ENCODE peak calls at places on chromosomes 2 and 18, in four cellular contexts. N is PC-9, L is CMK, M is frontal cortex. F is an unnamed sample.

GRCh38 chr2:217510790-217511291 is 492.0 kb downstream of the TNS1 start:
- DNase-seq in M (peak), L (peak), N (peak), F (peak)

GRCh38 chr2:119196301-119197124 is 27.1 kb upstream of the STEAP3 start:
- DNase-seq in L (no peak), M (no peak), N (no peak), F (no peak)

GRCh38 chr2:240396623-240397541 is 38.6 kb upstream of the GPC1 start:
- DNase-seq in L (no peak), M (no peak), N (no peak), F (no peak)

GRCh38 chr2:45849491-45850283 is 198.2 kb downstream of the PRKCE start:
- DNase-seq in M (no peak), L (no peak), N (no peak), F (no peak)

GRCh38 chr2:218017211-218018053 is 14.6 kb upstream of the TNS1 start:
- DNase-seq in L (no peak), N (no peak), M (no peak), F (no peak)

GRCh38 chr2:114119846-114120348 is 230.0 kb downstream of the ACTR3 start:
- DNase-seq in N (no peak), L (no peak), M (no peak), F (no peak)

GRCh38 chr2:215528555-215528954 is 92.7 kb upstream of the FN1 start:
- DNase-seq in L (no peak), M (no peak), N (no peak), F (no peak)

GRCh38 chr18:58788971-58789797 is 75.5 kb upstream of the ZNF532 start:
- DNase-seq in L (no peak), M (no peak), N (no peak), F (no peak)

GRCh38 chr2:218982312-218983262 is 2.4 kb downstream of the FEV start:
- DNase-seq in N (no peak), L (no peak), M (peak), F (no peak)

GRCh38 chr2:71888741-71889445 is 258.8 kb downstream of the CYP26B1 start:
- DNase-seq in N (no peak), L (no peak), M (no peak), F (no peak)

GRCh38 chr2:26172189-26172865 is 561 bp upstream of the GAREM2 start:
- DNase-seq in N (no peak), L (no peak), M (no peak), F (no peak)

GRCh38 chr18:58044370-58045264 is 591 bp downstream of the NEDD4L start:
- DNase-seq in M (no peak), L (no peak), N (peak), F (no peak)

GRCh38 chr2:20040489-20041172 is 10.8 kb downstream of the LAPTM4A start:
- DNase-seq in L (no peak), N (no peak), M (no peak), F (no peak)

GRCh38 chr18:21484851-21485636 is 115.5 kb downstream of the ESCO1 start:
- DNase-seq in M (no peak), N (no peak), L (no peak), F (no peak)

GRCh38 chr2:173175222-173175621 is 99.6 kb downstream of the MAP3K20 start:
- DNase-seq in L (no peak), N (no peak), M (no peak), F (no peak)

GRCh38 chr2:196481323-196481695 is 158.2 kb upstream of the CCDC150 start:
- DNase-seq in L (no peak), N (no peak), M (no peak), F (no peak)

GRCh38 chr2:136225950-136226835 is 108.2 kb upstream of the CXCR4 start:
- DNase-seq in N (no peak), L (no peak), M (no peak), F (no peak)

GRCh38 chr2:152387046-152387445 is 52.1 kb downstream of the FMNL2 start:
- DNase-seq in L (no peak), M (no peak), N (no peak), F (no peak)

GRCh38 chr2:17719562-17720371 is 33.8 kb downstream of the SMC6 start:
- DNase-seq in N (no peak), M (no peak), L (no peak), F (peak)

GRCh38 chr2:162732946-162733698 is 105.4 kb downstream of the KCNH7 start:
- DNase-seq in N (peak), M (no peak), L (no peak), F (no peak)

GRCh38 chr2:1553671-1554295 is 140.5 kb downstream of the TPO start:
- DNase-seq in N (peak), L (no peak), M (no peak), F (peak)

GRCh38 chr2:23594079-23594494 is 209.1 kb downstream of the KLHL29 start:
- DNase-seq in L (no peak), N (no peak), M (no peak), F (no peak)

GRCh38 chr18:35127201-35127600 is 86.0 kb downstream of the MAPRE2 start:
- DNase-seq in N (no peak), L (no peak), M (no peak), F (no peak)

GRCh38 chr2:184814428-184814827 is 216.1 kb downstream of the ZNF804A start:
- DNase-seq in N (no peak), M (no peak), L (no peak), F (no peak)

GRCh38 chr2:237191693-237192076 is 106.0 kb downstream of the COPS8 start:
- DNase-seq in M (no peak), L (no peak), N (no peak), F (no peak)

GRCh38 chr18:77130229-77131099 is 2.1 kb downstream of the MBP start:
- DNase-seq in L (no peak), N (no peak), M (no peak), F (no peak)

GRCh38 chr2:8767324-8767723 is 70.1 kb downstream of the KIDINS220 start:
- DNase-seq in M (no peak), L (no peak), N (no peak), F (no peak)

GRCh38 chr18:52136532-52136931 is 203.5 kb upstream of the DCC start:
- DNase-seq in N (no peak), M (no peak), L (no peak), F (no peak)

GRCh38 chr2:117378653-117379052 is 435.8 kb upstream of the DDX18 start:
- DNase-seq in N (no peak), M (no peak), L (no peak), F (no peak)

GRCh38 chr2:38572167-38572566 is 30.6 kb downstream of the HNRNPLL start:
- DNase-seq in L (no peak), N (no peak), M (no peak), F (no peak)

GRCh38 chr2:121831841-121832240 is 76.4 kb downstream of the TSN start:
- DNase-seq in N (no peak), L (no peak), M (no peak), F (no peak)

GRCh38 chr2:47373747-47374146 is 29.2 kb upstream of the MSH2 start:
- DNase-seq in N (no peak), M (peak), L (no peak), F (no peak)

GRCh38 chr2:60839126-60839813 is 42.1 kb upstream of the REL start:
- DNase-seq in M (no peak), L (no peak), N (no peak), F (no peak)

GRCh38 chr2:73999881-74000597 is 15.3 kb downstream of the TET3 start:
- DNase-seq in L (no peak), M (no peak), N (no peak), F (no peak)

GRCh38 chr2:208407667-208408066 is 1.1 kb downstream of the PTH2R start:
- DNase-seq in M (no peak), L (no peak), N (no peak), F (no peak)

GRCh38 chr2:101152195-101153076 is 1.3 kb upstream of the TBC1D8 start:
- DNase-seq in L (peak), M (peak), N (peak), F (peak)

GRCh38 chr2:27212626-27213471 is 781 bp upstream of the SLC5A6 start:
- DNase-seq in L (no peak), N (no peak), M (no peak), F (no peak)

GRCh38 chr2:226360658-226361057 is 439.0 kb downstream of the IRS1 start:
- DNase-seq in M (no peak), N (no peak), L (no peak), F (no peak)